ENCODE peak calls at places on chromosomes 6 and 20, in five cellular contexts. F is neural crest cell; M is stimulated activated CD4-positive, alpha-beta T cell treated with anti-CD3 and anti-CD28 coated beads, Interleukin-2, amount 100 ng/mL, for 24 hours; Y is SJSA1; I is activated T-cell treated with anti-CD3 and anti-CD28 coated beads, Interleukin-2, amount 50 U/mL, for 4 hours. X is an unnamed sample.

GRCh38 chr6:44084231-44085014 is 42.8 kb downstream of the MRPL14 start:
- DNase-seq in F (no peak), M (no peak), Y (peak; percentile 57), I (no peak), X (no peak)

GRCh38 chr20:32823737-32824588 is 4.2 kb downstream of the MAPRE1 start:
- DNase-seq in F (no peak), M (no peak), Y (no peak), I (no peak), X (no peak)

GRCh38 chr20:38635721-38636285 is 34.2 kb downstream of the ARHGAP40 start:
- DNase-seq in F (no peak), M (no peak), Y (no peak), I (no peak), X (no peak)

GRCh38 chr6:19851273-19852089 is 14.3 kb downstream of the ID4 start:
- DNase-seq in F (peak; percentile 41), M (no peak), Y (peak; percentile 48), I (no peak), X (no peak)

GRCh38 chr6:20058912-20059311 is 153.4 kb downstream of the MBOAT1 start:
- DNase-seq in F (no peak), M (no peak), Y (no peak), I (no peak), X (no peak)

GRCh38 chr6:100461920-100462295 is 2.8 kb downstream of the SIM1 start:
- DNase-seq in F (no peak), M (no peak), Y (peak; percentile 68), I (no peak), X (no peak)

GRCh38 chr6:107115695-107116327 is 496 bp upstream of the BEND3 start:
- DNase-seq in F (peak; percentile 66), M (peak; percentile 51), Y (peak; percentile 59), I (peak; percentile 22), X (no peak)

GRCh38 chr20:2124632-2125131 is 23.1 kb downstream of the STK35 start:
- DNase-seq in F (no peak), M (no peak), Y (no peak), I (no peak), X (no peak)

GRCh38 chr6:53728570-53729194 is 63.1 kb upstream of the KLHL31 start:
- DNase-seq in F (peak; percentile 72), M (peak; percentile 58), Y (peak; percentile 65), I (peak; percentile 43), X (peak; percentile 6)

GRCh38 chr6:48212501-48212900 is 101.5 kb upstream of the PTCHD4 start:
- DNase-seq in F (no peak), M (no peak), Y (no peak), I (no peak), X (no peak)

GRCh38 chr6:39375405-39375804 is 52.9 kb upstream of the KCNK16 start:
- DNase-seq in F (no peak), M (no peak), Y (no peak), I (no peak), X (no peak)

GRCh38 chr6:129981598-129981997 is 36.8 kb upstream of the L3MBTL3 start:
- DNase-seq in F (no peak), M (no peak), Y (no peak), I (no peak), X (no peak)